ENCODE peak calls at places on chromosomes 5 and 9, in ten cellular contexts. W, T, Y, A, P, I, U, G, V and M are unnamed samples.

GRCh38 chr9:129550199-129550839 is 70.6 kb downstream of the C9orf50 start:
- DNase-seq in Y (peak; percentile 89), G (peak; percentile 87), T (no peak), W (peak; percentile 89), P (peak; percentile 87), V (peak; percentile 63), A (peak; percentile 85), U (no peak), I (no peak), M (peak; percentile 74)

GRCh38 chr9:124343533-124344290 is 71.5 kb downstream of the PSMB7 start:
- DNase-seq in Y (no peak), P (no peak), I (no peak), U (no peak), V (no peak), T (no peak), W (no peak), A (no peak), G (no peak), M (no peak)

GRCh38 chr5:179817071-179817840 is 3.4 kb upstream of the SQSTM1 start:
- DNase-seq in T (no peak), P (peak; percentile 32), A (no peak), V (no peak), U (no peak), Y (no peak), G (peak; percentile 42), W (peak; percentile 54), I (no peak), M (no peak)

GRCh38 chr9:79633558-79633957 is 61.8 kb downstream of the TLE4 start:
- DNase-seq in W (no peak), V (no peak), Y (no peak), A (no peak), P (no peak), U (no peak), G (no peak), T (no peak), I (no peak), M (no peak)

GRCh38 chr5:16169550-16169949 is 10.0 kb downstream of the MARCHF11 start:
- DNase-seq in W (no peak), Y (no peak), G (no peak), P (no peak), U (no peak), A (no peak), T (no peak), I (no peak), V (no peak), M (peak; percentile 56)

GRCh38 chr5:143557061-143557818 is 153.8 kb upstream of the NR3C1 start:
- DNase-seq in I (no peak), W (no peak), V (no peak), P (no peak), A (no peak), G (peak; percentile 61), T (no peak), U (no peak), Y (no peak), M (no peak)

GRCh38 chr5:136038635-136039034 is 9.8 kb downstream of the TGFBI start:
- DNase-seq in W (no peak), P (no peak), A (no peak), I (no peak), V (no peak), U (no peak), G (no peak), Y (no peak), T (no peak), M (no peak)

GRCh38 chr5:27511061-27511460 is 472.7 kb upstream of the CDH9 start:
- DNase-seq in G (no peak), P (no peak), A (no peak), T (no peak), V (no peak), Y (no peak), I (no peak), U (no peak), W (no peak), M (no peak)

GRCh38 chr9:16154570-16155078 is 601.8 kb downstream of the CCDC171 start:
- DNase-seq in G (no peak), A (no peak), Y (no peak), T (no peak), U (peak; percentile 60), I (no peak), V (no peak), W (peak; percentile 47), P (peak; percentile 42), M (no peak)

GRCh38 chr5:16574789-16575785 is 41.7 kb downstream of the RETREG1 start:
- DNase-seq in V (peak; percentile 40), U (no peak), I (peak; percentile 93), G (peak; percentile 88), Y (no peak), A (peak; percentile 46), P (no peak), T (no peak), W (no peak), M (no peak)

GRCh38 chr5:119411935-119412623 is 40.2 kb upstream of the HSD17B4 start:
- DNase-seq in I (no peak), T (peak; percentile 67), U (peak; percentile 84), Y (peak; percentile 38), P (peak; percentile 69), G (peak; percentile 88), A (peak; percentile 52), V (peak; percentile 84), W (peak; percentile 19), M (peak; percentile 42)

GRCh38 chr9:112348993-112349333 is 15.5 kb upstream of the PTBP3 start:
- DNase-seq in P (no peak), Y (no peak), T (no peak), A (no peak), U (no peak), V (no peak), G (no peak), W (no peak), I (no peak), M (no peak)

GRCh38 chr5:125298711-125299379 is 552.4 kb upstream of the ZNF608 start:
- DNase-seq in P (no peak), W (no peak), I (no peak), G (peak; percentile 11), T (no peak), A (no peak), U (no peak), V (no peak), Y (no peak), M (no peak)

GRCh38 chr9:77514886-77515711 is 133.0 kb downstream of the GNA14 start:
- DNase-seq in P (no peak), T (no peak), I (no peak), G (peak; percentile 85), A (peak; percentile 57), V (peak; percentile 10), Y (no peak), U (peak; percentile 11), W (no peak), M (no peak)

GRCh38 chr9:86547596-86547995 is 193.4 kb upstream of the TUT7 start:
- DNase-seq in T (no peak), I (no peak), U (no peak), P (no peak), A (no peak), Y (no peak), G (peak; percentile 34), V (no peak), W (no peak), M (no peak)

GRCh38 chr5:155015239-155015638 is 1.7 kb downstream of the KIF4B start:
- DNase-seq in A (no peak), V (no peak), T (no peak), U (no peak), P (no peak), W (no peak), G (no peak), Y (no peak), I (no peak), M (no peak)

DNA sequence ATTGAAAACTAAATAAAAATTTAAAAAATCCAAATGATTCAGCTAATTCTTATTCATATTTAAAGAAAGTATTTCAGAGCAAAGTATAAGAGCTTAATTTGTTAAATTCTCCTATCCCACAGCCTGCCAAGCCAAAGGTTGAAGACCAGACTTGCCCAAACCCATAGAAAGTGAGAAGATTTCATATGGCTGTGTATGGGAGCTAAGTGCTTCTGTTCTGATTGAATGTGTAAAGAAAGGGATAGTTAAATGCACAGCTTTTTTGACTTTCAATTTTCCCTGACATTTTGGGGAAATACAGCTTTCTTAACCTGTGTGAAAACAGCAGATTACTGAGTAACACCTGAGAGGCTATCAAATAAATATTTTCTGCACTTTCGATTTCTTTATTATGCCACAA is 125.0 kb upstream of the MTAP start:
- DNase-seq in I (no peak), G (no peak), Y (no peak), A (no peak), P (no peak), V (no peak), T (no peak), W (no peak), U (no peak), M (no peak)
- H3K4me3 ChIP-seq in I (no peak overlapping the region), G (peak overlapping the region; percentile 11), Y (no peak overlapping the region), A (no peak overlapping the region), P (no peak overlapping the region), V (no peak overlapping the region), T (no peak overlapping the region), W (no peak overlapping the region), U (no peak overlapping the region), M (no peak overlapping the region)

DNA sequence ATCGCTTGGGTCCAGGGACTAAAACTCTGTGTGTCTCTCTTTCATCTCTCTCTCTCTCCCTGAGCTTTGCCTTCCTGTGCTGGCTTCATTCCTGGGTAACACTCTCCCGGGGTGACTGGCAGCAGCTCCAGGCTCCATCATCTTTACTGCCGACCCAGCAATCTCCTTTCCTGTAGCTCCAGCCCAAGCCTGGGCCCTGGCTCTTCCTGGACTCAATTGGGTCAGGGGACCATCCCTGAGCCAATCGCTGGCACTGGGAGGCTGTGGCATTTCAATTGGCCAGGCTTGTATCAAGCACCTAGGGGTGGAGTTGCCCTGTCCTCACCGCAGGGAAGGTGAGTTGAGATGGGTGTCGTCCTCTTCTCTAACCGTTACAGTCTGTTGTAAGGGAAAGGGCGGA is 31.9 kb downstream of the FAM240B start:
- DNase-seq in P (no peak), G (no peak), W (no peak), A (no peak), I (no peak), V (no peak), T (no peak), Y (no peak), U (no peak), M (no peak)
- H3K4me3 ChIP-seq in P (no peak overlapping the region), G (no peak overlapping the region), W (no peak overlapping the region), A (no peak overlapping the region), I (no peak overlapping the region), V (no peak overlapping the region), T (no peak overlapping the region), Y (no peak overlapping the region), U (no peak overlapping the region), M (no peak overlapping the region)

GRCh38 chr9:88535226-88535931 is 401 bp downstream of the NXNL2 start:
- DNase-seq in G (peak; percentile 37), U (no peak), V (no peak), W (no peak), I (no peak), Y (peak; percentile 50), A (no peak), P (peak; percentile 35), T (no peak), M (peak; percentile 22)
- H3K4me3 ChIP-seq in G (peak overlapping the region; percentile 73), U (no peak overlapping the region), V (peak overlapping the region; percentile 47), W (peak overlapping the region; percentile 46), I (peak overlapping the region; percentile 68), Y (peak overlapping the region; percentile 57), A (peak overlapping the region; percentile 58), P (no peak overlapping the region), T (peak overlapping the region; percentile 54), M (peak overlapping the region; percentile 56)

DNA sequence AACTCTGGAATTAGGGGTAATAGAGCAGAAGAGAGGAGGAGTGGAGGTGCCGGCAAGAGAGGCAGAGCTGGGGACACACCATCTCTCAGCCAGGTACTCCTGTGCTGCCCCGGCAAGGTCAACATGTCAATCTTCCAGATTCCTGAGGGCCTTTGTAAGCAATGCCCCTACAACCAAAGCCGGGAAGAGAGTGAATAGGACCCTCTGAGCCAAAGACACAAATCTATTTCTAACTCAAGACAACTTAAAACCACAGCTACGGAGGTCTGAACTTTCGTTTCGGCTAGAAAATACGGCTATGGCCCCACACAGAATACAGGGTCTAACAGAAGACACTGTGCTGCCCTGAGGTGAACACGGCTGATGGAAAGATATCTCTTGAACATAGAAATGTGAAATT is 66.6 kb downstream of the SERINC5 start:
- DNase-seq in T (no peak), W (no peak), I (no peak), U (no peak), A (no peak), P (no peak), Y (no peak), V (no peak), G (no peak), M (no peak)
- H3K4me3 ChIP-seq in T (peak overlapping the region; percentile 59), W (peak overlapping the region; percentile 26), I (no peak overlapping the region), U (no peak overlapping the region), A (no peak overlapping the region), P (no peak overlapping the region), Y (peak overlapping the region; percentile 24), V (no peak overlapping the region), G (no peak overlapping the region), M (no peak overlapping the region)